ENCODE peak calls at places on chromosome 13, in nine cellular contexts. One of them, this sample, is unnamed.

GRCh38 chr13:109088101-109088500 is 458.7 kb downstream of the MYO16 start:
- DNase-seq in glutamatergic neuron: no peak
- DNase-seq in stimulated activated naive B cell treated with anti-CD40 and anti-IgM and Interleukin-4, amounts not matched to agents 10 μg/mL and 1 μg/mL and 100 μg/mL, for 72 hours: no peak
- DNase-seq in NCI-H2029 treated with DMSO at 0.1 percent for 48 hours: no peak
- DNase-seq in BE2C: no peak
- DNase-seq in posterior cingulate gyrus: no peak
- DNase-seq in neural crest cell: no peak
- DNase-seq in nucleus accumbens: no peak
- DNase-seq in GM23338: peak; percentile 9
- DNase-seq in this sample: no peak

GRCh38 chr13:31749929-31750328 is 10.6 kb downstream of the RXFP2 start:
- DNase-seq in glutamatergic neuron: no peak
- DNase-seq in stimulated activated naive B cell treated with anti-CD40 and anti-IgM and Interleukin-4, amounts not matched to agents 10 μg/mL and 1 μg/mL and 100 μg/mL, for 72 hours: no peak
- DNase-seq in NCI-H2029 treated with DMSO at 0.1 percent for 48 hours: no peak
- DNase-seq in BE2C: no peak
- DNase-seq in posterior cingulate gyrus: no peak
- DNase-seq in neural crest cell: no peak
- DNase-seq in nucleus accumbens: no peak
- DNase-seq in GM23338: no peak
- DNase-seq in this sample: no peak

GRCh38 chr13:99926014-99926731 is 45.4 kb downstream of the ZIC5 start:
- DNase-seq in glutamatergic neuron: no peak
- DNase-seq in stimulated activated naive B cell treated with anti-CD40 and anti-IgM and Interleukin-4, amounts not matched to agents 10 μg/mL and 1 μg/mL and 100 μg/mL, for 72 hours: no peak
- DNase-seq in NCI-H2029 treated with DMSO at 0.1 percent for 48 hours: no peak
- DNase-seq in BE2C: no peak
- DNase-seq in posterior cingulate gyrus: peak; percentile 16
- DNase-seq in neural crest cell: no peak
- DNase-seq in nucleus accumbens: no peak
- DNase-seq in GM23338: no peak
- DNase-seq in this sample: no peak

GRCh38 chr13:95301947-95302386 is 716 bp upstream of the ABCC4 start:
- DNase-seq in glutamatergic neuron: no peak
- DNase-seq in stimulated activated naive B cell treated with anti-CD40 and anti-IgM and Interleukin-4, amounts not matched to agents 10 μg/mL and 1 μg/mL and 100 μg/mL, for 72 hours: no peak
- DNase-seq in NCI-H2029 treated with DMSO at 0.1 percent for 48 hours: no peak
- DNase-seq in BE2C: no peak
- DNase-seq in posterior cingulate gyrus: no peak
- DNase-seq in neural crest cell: no peak
- DNase-seq in nucleus accumbens: no peak
- DNase-seq in GM23338: peak; percentile 75
- DNase-seq in this sample: no peak

GRCh38 chr13:46871557-46871956 is 25.3 kb downstream of the HTR2A start:
- DNase-seq in glutamatergic neuron: no peak
- DNase-seq in stimulated activated naive B cell treated with anti-CD40 and anti-IgM and Interleukin-4, amounts not matched to agents 10 μg/mL and 1 μg/mL and 100 μg/mL, for 72 hours: no peak
- DNase-seq in NCI-H2029 treated with DMSO at 0.1 percent for 48 hours: no peak
- DNase-seq in BE2C: no peak
- DNase-seq in posterior cingulate gyrus: no peak
- DNase-seq in neural crest cell: no peak
- DNase-seq in nucleus accumbens: no peak
- DNase-seq in GM23338: no peak
- DNase-seq in this sample: no peak

GRCh38 chr13:98847780-98848179 is 95.3 kb upstream of the SLC15A1 start:
- DNase-seq in glutamatergic neuron: no peak
- DNase-seq in stimulated activated naive B cell treated with anti-CD40 and anti-IgM and Interleukin-4, amounts not matched to agents 10 μg/mL and 1 μg/mL and 100 μg/mL, for 72 hours: no peak
- DNase-seq in NCI-H2029 treated with DMSO at 0.1 percent for 48 hours: no peak
- DNase-seq in BE2C: no peak
- DNase-seq in posterior cingulate gyrus: no peak
- DNase-seq in neural crest cell: no peak
- DNase-seq in nucleus accumbens: no peak
- DNase-seq in GM23338: peak; percentile 69
- DNase-seq in this sample: no peak

GRCh38 chr13:75196112-75196855 is 285.7 kb downstream of the TBC1D4 start:
- DNase-seq in glutamatergic neuron: no peak
- DNase-seq in stimulated activated naive B cell treated with anti-CD40 and anti-IgM and Interleukin-4, amounts not matched to agents 10 μg/mL and 1 μg/mL and 100 μg/mL, for 72 hours: no peak
- DNase-seq in NCI-H2029 treated with DMSO at 0.1 percent for 48 hours: no peak
- DNase-seq in BE2C: no peak
- DNase-seq in posterior cingulate gyrus: no peak
- DNase-seq in neural crest cell: no peak
- DNase-seq in nucleus accumbens: no peak
- DNase-seq in GM23338: no peak
- DNase-seq in this sample: no peak

GRCh38 chr13:103471896-103472295 is 405.7 kb upstream of the SLC10A2 start:
- DNase-seq in glutamatergic neuron: no peak
- DNase-seq in stimulated activated naive B cell treated with anti-CD40 and anti-IgM and Interleukin-4, amounts not matched to agents 10 μg/mL and 1 μg/mL and 100 μg/mL, for 72 hours: no peak
- DNase-seq in NCI-H2029 treated with DMSO at 0.1 percent for 48 hours: no peak
- DNase-seq in BE2C: no peak
- DNase-seq in posterior cingulate gyrus: no peak
- DNase-seq in neural crest cell: no peak
- DNase-seq in nucleus accumbens: no peak
- DNase-seq in GM23338: peak; percentile 48
- DNase-seq in this sample: no peak

GRCh38 chr13:33125821-33126570 is 109.8 kb downstream of the KL start:
- DNase-seq in glutamatergic neuron: no peak
- DNase-seq in stimulated activated naive B cell treated with anti-CD40 and anti-IgM and Interleukin-4, amounts not matched to agents 10 μg/mL and 1 μg/mL and 100 μg/mL, for 72 hours: no peak
- DNase-seq in NCI-H2029 treated with DMSO at 0.1 percent for 48 hours: no peak
- DNase-seq in BE2C: peak; percentile 59
- DNase-seq in posterior cingulate gyrus: no peak
- DNase-seq in neural crest cell: no peak
- DNase-seq in nucleus accumbens: no peak
- DNase-seq in GM23338: peak; percentile 15
- DNase-seq in this sample: no peak

GRCh38 chr13:112256716-112257497 is 119.2 kb upstream of the SPACA7 start:
- DNase-seq in glutamatergic neuron: no peak
- DNase-seq in stimulated activated naive B cell treated with anti-CD40 and anti-IgM and Interleukin-4, amounts not matched to agents 10 μg/mL and 1 μg/mL and 100 μg/mL, for 72 hours: no peak
- DNase-seq in NCI-H2029 treated with DMSO at 0.1 percent for 48 hours: no peak
- DNase-seq in BE2C: no peak
- DNase-seq in posterior cingulate gyrus: no peak
- DNase-seq in neural crest cell: no peak
- DNase-seq in nucleus accumbens: no peak
- DNase-seq in GM23338: no peak
- DNase-seq in this sample: no peak

GRCh38 chr13:21232599-21232998 is 56.1 kb downstream of the MRPL57 start:
- DNase-seq in glutamatergic neuron: no peak
- DNase-seq in stimulated activated naive B cell treated with anti-CD40 and anti-IgM and Interleukin-4, amounts not matched to agents 10 μg/mL and 1 μg/mL and 100 μg/mL, for 72 hours: no peak
- DNase-seq in NCI-H2029 treated with DMSO at 0.1 percent for 48 hours: no peak
- DNase-seq in BE2C: no peak
- DNase-seq in posterior cingulate gyrus: no peak
- DNase-seq in neural crest cell: no peak
- DNase-seq in nucleus accumbens: no peak
- DNase-seq in GM23338: no peak
- DNase-seq in this sample: no peak

GRCh38 chr13:100394005-100394695 is 194.4 kb downstream of the GGACT start:
- DNase-seq in glutamatergic neuron: no peak
- DNase-seq in stimulated activated naive B cell treated with anti-CD40 and anti-IgM and Interleukin-4, amounts not matched to agents 10 μg/mL and 1 μg/mL and 100 μg/mL, for 72 hours: no peak
- DNase-seq in NCI-H2029 treated with DMSO at 0.1 percent for 48 hours: no peak
- DNase-seq in BE2C: no peak
- DNase-seq in posterior cingulate gyrus: no peak
- DNase-seq in neural crest cell: no peak
- DNase-seq in nucleus accumbens: no peak
- DNase-seq in GM23338: no peak
- DNase-seq in this sample: peak; percentile 2

GRCh38 chr13:41334810-41335209 is 23.7 kb downstream of the NAA16 start:
- DNase-seq in glutamatergic neuron: no peak
- DNase-seq in stimulated activated naive B cell treated with anti-CD40 and anti-IgM and Interleukin-4, amounts not matched to agents 10 μg/mL and 1 μg/mL and 100 μg/mL, for 72 hours: no peak
- DNase-seq in NCI-H2029 treated with DMSO at 0.1 percent for 48 hours: no peak
- DNase-seq in BE2C: no peak
- DNase-seq in posterior cingulate gyrus: no peak
- DNase-seq in neural crest cell: no peak
- DNase-seq in nucleus accumbens: no peak
- DNase-seq in GM23338: no peak
- DNase-seq in this sample: no peak

GRCh38 chr13:103140001-103140671 is 73.9 kb upstream of the SLC10A2 start:
- DNase-seq in glutamatergic neuron: no peak
- DNase-seq in stimulated activated naive B cell treated with anti-CD40 and anti-IgM and Interleukin-4, amounts not matched to agents 10 μg/mL and 1 μg/mL and 100 μg/mL, for 72 hours: peak; percentile 8
- DNase-seq in NCI-H2029 treated with DMSO at 0.1 percent for 48 hours: no peak
- DNase-seq in BE2C: peak; percentile 10
- DNase-seq in posterior cingulate gyrus: no peak
- DNase-seq in neural crest cell: no peak
- DNase-seq in nucleus accumbens: no peak
- DNase-seq in GM23338: peak; percentile 85
- DNase-seq in this sample: no peak

GRCh38 chr13:30159446-30159839 is 147.9 kb downstream of the KATNAL1 start:
- DNase-seq in glutamatergic neuron: no peak
- DNase-seq in stimulated activated naive B cell treated with anti-CD40 and anti-IgM and Interleukin-4, amounts not matched to agents 10 μg/mL and 1 μg/mL and 100 μg/mL, for 72 hours: no peak
- DNase-seq in NCI-H2029 treated with DMSO at 0.1 percent for 48 hours: no peak
- DNase-seq in BE2C: no peak
- DNase-seq in posterior cingulate gyrus: no peak
- DNase-seq in neural crest cell: no peak
- DNase-seq in nucleus accumbens: no peak
- DNase-seq in GM23338: no peak
- DNase-seq in this sample: no peak

GRCh38 chr13:75256922-75257321 is 225.0 kb downstream of the TBC1D4 start:
- DNase-seq in glutamatergic neuron: no peak
- DNase-seq in stimulated activated naive B cell treated with anti-CD40 and anti-IgM and Interleukin-4, amounts not matched to agents 10 μg/mL and 1 μg/mL and 100 μg/mL, for 72 hours: no peak
- DNase-seq in NCI-H2029 treated with DMSO at 0.1 percent for 48 hours: no peak
- DNase-seq in BE2C: no peak
- DNase-seq in posterior cingulate gyrus: no peak
- DNase-seq in neural crest cell: no peak
- DNase-seq in nucleus accumbens: no peak
- DNase-seq in GM23338: no peak
- DNase-seq in this sample: no peak

GRCh38 chr13:107329991-107330390 is 762.1 kb upstream of the ARGLU1 start:
- DNase-seq in glutamatergic neuron: no peak
- DNase-seq in stimulated activated naive B cell treated with anti-CD40 and anti-IgM and Interleukin-4, amounts not matched to agents 10 μg/mL and 1 μg/mL and 100 μg/mL, for 72 hours: no peak
- DNase-seq in NCI-H2029 treated with DMSO at 0.1 percent for 48 hours: peak; percentile 73
- DNase-seq in BE2C: no peak
- DNase-seq in posterior cingulate gyrus: no peak
- DNase-seq in neural crest cell: no peak
- DNase-seq in nucleus accumbens: no peak
- DNase-seq in GM23338: no peak
- DNase-seq in this sample: no peak

GRCh38 chr13:34357435-34358232 is 539.7 kb downstream of the RFC3 start:
- DNase-seq in glutamatergic neuron: no peak
- DNase-seq in stimulated activated naive B cell treated with anti-CD40 and anti-IgM and Interleukin-4, amounts not matched to agents 10 μg/mL and 1 μg/mL and 100 μg/mL, for 72 hours: no peak
- DNase-seq in NCI-H2029 treated with DMSO at 0.1 percent for 48 hours: no peak
- DNase-seq in BE2C: no peak
- DNase-seq in posterior cingulate gyrus: no peak
- DNase-seq in neural crest cell: no peak
- DNase-seq in nucleus accumbens: no peak
- DNase-seq in GM23338: peak; percentile 2
- DNase-seq in this sample: no peak

GRCh38 chr13:75357576-75358295 is 124.2 kb downstream of the TBC1D4 start:
- DNase-seq in glutamatergic neuron: peak; percentile 60
- DNase-seq in stimulated activated naive B cell treated with anti-CD40 and anti-IgM and Interleukin-4, amounts not matched to agents 10 μg/mL and 1 μg/mL and 100 μg/mL, for 72 hours: peak; percentile 34
- DNase-seq in NCI-H2029 treated with DMSO at 0.1 percent for 48 hours: peak; percentile 1
- DNase-seq in BE2C: peak; percentile 63
- DNase-seq in posterior cingulate gyrus: no peak
- DNase-seq in neural crest cell: peak; percentile 14
- DNase-seq in nucleus accumbens: no peak
- DNase-seq in GM23338: peak; percentile 83
- DNase-seq in this sample: no peak

GRCh38 chr13:65856464-65856863 is 1373.7 kb downstream of the PCDH9 start:
- DNase-seq in glutamatergic neuron: no peak
- DNase-seq in stimulated activated naive B cell treated with anti-CD40 and anti-IgM and Interleukin-4, amounts not matched to agents 10 μg/mL and 1 μg/mL and 100 μg/mL, for 72 hours: no peak
- DNase-seq in NCI-H2029 treated with DMSO at 0.1 percent for 48 hours: no peak
- DNase-seq in BE2C: no peak
- DNase-seq in posterior cingulate gyrus: no peak
- DNase-seq in neural crest cell: no peak
- DNase-seq in nucleus accumbens: no peak
- DNase-seq in GM23338: no peak
- DNase-seq in this sample: no peak

GRCh38 chr13:35139591-35139990 is 197.5 kb downstream of the NBEA start:
- DNase-seq in glutamatergic neuron: no peak
- DNase-seq in stimulated activated naive B cell treated with anti-CD40 and anti-IgM and Interleukin-4, amounts not matched to agents 10 μg/mL and 1 μg/mL and 100 μg/mL, for 72 hours: no peak
- DNase-seq in NCI-H2029 treated with DMSO at 0.1 percent for 48 hours: no peak
- DNase-seq in BE2C: no peak
- DNase-seq in posterior cingulate gyrus: no peak
- DNase-seq in neural crest cell: no peak
- DNase-seq in nucleus accumbens: no peak
- DNase-seq in GM23338: no peak
- DNase-seq in this sample: no peak

GRCh38 chr13:29479716-29480492 is 115.6 kb downstream of the SLC7A1 start:
- DNase-seq in glutamatergic neuron: no peak
- DNase-seq in stimulated activated naive B cell treated with anti-CD40 and anti-IgM and Interleukin-4, amounts not matched to agents 10 μg/mL and 1 μg/mL and 100 μg/mL, for 72 hours: no peak
- DNase-seq in NCI-H2029 treated with DMSO at 0.1 percent for 48 hours: no peak
- DNase-seq in BE2C: no peak
- DNase-seq in posterior cingulate gyrus: no peak
- DNase-seq in neural crest cell: no peak
- DNase-seq in nucleus accumbens: no peak
- DNase-seq in GM23338: peak; percentile 20
- DNase-seq in this sample: no peak

GRCh38 chr13:27424246-27425150 is at the start of gene GTF3A:
- DNase-seq in glutamatergic neuron: peak; percentile 86
- DNase-seq in stimulated activated naive B cell treated with anti-CD40 and anti-IgM and Interleukin-4, amounts not matched to agents 10 μg/mL and 1 μg/mL and 100 μg/mL, for 72 hours: peak; percentile 87
- DNase-seq in NCI-H2029 treated with DMSO at 0.1 percent for 48 hours: peak; percentile 24
- DNase-seq in BE2C: peak; percentile 90
- DNase-seq in posterior cingulate gyrus: peak; percentile 73
- DNase-seq in neural crest cell: peak; percentile 75
- DNase-seq in nucleus accumbens: peak; percentile 81
- DNase-seq in GM23338: peak; percentile 84
- DNase-seq in this sample: peak; percentile 82

GRCh38 chr13:33224686-33225085 is 60.9 kb downstream of the STARD13 start:
- DNase-seq in glutamatergic neuron: no peak
- DNase-seq in stimulated activated naive B cell treated with anti-CD40 and anti-IgM and Interleukin-4, amounts not matched to agents 10 μg/mL and 1 μg/mL and 100 μg/mL, for 72 hours: no peak
- DNase-seq in NCI-H2029 treated with DMSO at 0.1 percent for 48 hours: no peak
- DNase-seq in BE2C: no peak
- DNase-seq in posterior cingulate gyrus: no peak
- DNase-seq in neural crest cell: no peak
- DNase-seq in nucleus accumbens: no peak
- DNase-seq in GM23338: no peak
- DNase-seq in this sample: no peak

GRCh38 chr13:44311011-44311481 is 62.6 kb upstream of the SERP2 start:
- DNase-seq in glutamatergic neuron: no peak
- DNase-seq in stimulated activated naive B cell treated with anti-CD40 and anti-IgM and Interleukin-4, amounts not matched to agents 10 μg/mL and 1 μg/mL and 100 μg/mL, for 72 hours: no peak
- DNase-seq in NCI-H2029 treated with DMSO at 0.1 percent for 48 hours: peak; percentile 75
- DNase-seq in BE2C: no peak
- DNase-seq in posterior cingulate gyrus: no peak
- DNase-seq in neural crest cell: no peak
- DNase-seq in nucleus accumbens: no peak
- DNase-seq in GM23338: no peak
- DNase-seq in this sample: no peak

GRCh38 chr13:67101730-67102467 is 128.2 kb downstream of the PCDH9 start:
- DNase-seq in glutamatergic neuron: no peak
- DNase-seq in stimulated activated naive B cell treated with anti-CD40 and anti-IgM and Interleukin-4, amounts not matched to agents 10 μg/mL and 1 μg/mL and 100 μg/mL, for 72 hours: no peak
- DNase-seq in NCI-H2029 treated with DMSO at 0.1 percent for 48 hours: no peak
- DNase-seq in BE2C: no peak
- DNase-seq in posterior cingulate gyrus: no peak
- DNase-seq in neural crest cell: no peak
- DNase-seq in nucleus accumbens: no peak
- DNase-seq in GM23338: no peak
- DNase-seq in this sample: peak; percentile 7